ENCODE peak calls at places on chromosomes 13 and 19, in six cellular contexts. W is WTC11, D is Calu3, F is cardiac muscle cell, L is omental fat pad, J is GM23338. T is an unnamed sample.

GRCh38 chr19:35125746-35126623 is 8.9 kb downstream of the LGI4 start:
- DNase-seq in W (no peak), D (no peak), F (no peak), L (no peak), J (no peak), T (no peak)

GRCh38 chr13:111909971-111910671 is 156.8 kb upstream of the SOX1 start:
- DNase-seq in W (no peak), D (no peak), F (no peak), L (no peak), J (no peak), T (peak)

GRCh38 chr19:12703056-12703455 is 6.6 kb upstream of the FBXW9 start:
- DNase-seq in W (peak), D (no peak), F (peak), L (no peak), J (peak), T (no peak)

GRCh38 chr13:110106726-110107125 is 200.2 kb downstream of the COL4A1 start:
- DNase-seq in W (no peak), D (no peak), F (peak), L (no peak), J (no peak), T (peak)

GRCh38 chr13:30892966-30893365 is 13.1 kb upstream of the MEDAG start:
- DNase-seq in W (peak), D (peak), F (peak), L (no peak), J (peak), T (no peak)

GRCh38 chr13:109344552-109345157 is 441.7 kb downstream of the IRS2 start:
- DNase-seq in W (no peak), D (no peak), F (peak), L (no peak), J (no peak), T (no peak)

GRCh38 chr19:13764821-13765394 is 586 bp downstream of the MRI1 start:
- DNase-seq in W (peak), D (no peak), F (no peak), L (no peak), J (peak), T (no peak)

GRCh38 chr19:48390188-48391099 is 907 bp downstream of the KDELR1 start:
- DNase-seq in W (peak), D (peak), F (peak), L (no peak), J (peak), T (no peak)

GRCh38 chr13:111467111-111467890 is 146.9 kb downstream of the TEX29 start:
- DNase-seq in W (no peak), D (no peak), F (no peak), L (no peak), J (no peak), T (peak)

GRCh38 chr13:24271611-24272451 is 37.5 kb upstream of the C1QTNF9 start:
- DNase-seq in W (no peak), D (peak), F (peak), L (no peak), J (no peak), T (no peak)

GRCh38 chr13:48398450-48399095 is 14.3 kb downstream of the LPAR6 start:
- DNase-seq in W (no peak), D (no peak), F (no peak), L (no peak), J (no peak), T (no peak)

GRCh38 chr13:100347941-100348340 is 240.6 kb downstream of the GGACT start:
- DNase-seq in W (no peak), D (no peak), F (peak), L (no peak), J (no peak), T (no peak)

GRCh38 chr13:21501709-21502108 is 42.6 kb upstream of the ZDHHC20 start:
- DNase-seq in W (peak), D (no peak), F (no peak), L (no peak), J (peak), T (no peak)

GRCh38 chr19:44570603-44570983 is 41.1 kb upstream of the CEACAM20 start:
- DNase-seq in W (no peak), D (no peak), F (no peak), L (no peak), J (no peak), T (no peak)

GRCh38 chr13:109351236-109351635 is 435.1 kb downstream of the IRS2 start:
- DNase-seq in W (no peak), D (no peak), F (no peak), L (no peak), J (no peak), T (no peak)

GRCh38 chr13:29763426-29764180 is 86.8 kb downstream of the UBL3 start:
- DNase-seq in W (no peak), D (no peak), F (no peak), L (no peak), J (no peak), T (no peak)

GRCh38 chr19:2461751-2462634 is 5.2 kb upstream of the LMNB2 start:
- DNase-seq in W (peak), D (peak), F (peak), L (no peak), J (peak), T (no peak)

GRCh38 chr13:79810671-79811070 is 329.7 kb downstream of the NDFIP2 start:
- DNase-seq in W (no peak), D (no peak), F (peak), L (no peak), J (peak), T (no peak)

GRCh38 chr13:99176309-99177276 is 24.1 kb upstream of the UBAC2 start:
- DNase-seq in W (peak), D (peak), F (peak), L (peak), J (peak), T (no peak)

GRCh38 chr19:13847033-13847899 is 29.7 kb upstream of the NANOS3 start:
- DNase-seq in W (peak), D (peak), F (peak), L (peak), J (peak), T (no peak)

GRCh38 chr13:49791214-49791752 is 1.2 kb downstream of the KPNA3 start:
- DNase-seq in W (no peak), D (no peak), F (peak), L (no peak), J (peak), T (no peak)

GRCh38 chr13:56837161-56837560 is 303.6 kb upstream of the PRR20A start:
- DNase-seq in W (no peak), D (no peak), F (no peak), L (no peak), J (no peak), T (no peak)

GRCh38 chr13:35789335-35790166 is 313.1 kb upstream of the MAB21L1 start:
- DNase-seq in W (no peak), D (no peak), F (peak), L (no peak), J (peak), T (no peak)

GRCh38 chr13:28631792-28632191 is 27.1 kb upstream of the POMP start:
- DNase-seq in W (no peak), D (no peak), F (no peak), L (no peak), J (no peak), T (no peak)

GRCh38 chr13:51112771-51113170 is 1.7 kb upstream of the C13orf42 start:
- DNase-seq in W (no peak), D (no peak), F (no peak), L (no peak), J (no peak), T (no peak)

GRCh38 chr13:30257433-30258099 is 49.8 kb downstream of the KATNAL1 start:
- DNase-seq in W (peak), D (no peak), F (no peak), L (no peak), J (peak), T (no peak)

GRCh38 chr19:47471733-47472457 is at the start of gene SLC8A2:
- DNase-seq in W (peak), D (peak), F (peak), L (no peak), J (peak), T (no peak)

GRCh38 chr19:2290441-2291184 is 8.6 kb upstream of the PEAK3 start:
- DNase-seq in W (peak), D (no peak), F (no peak), L (no peak), J (peak), T (no peak)

GRCh38 chr13:35855531-35856019 is 275.6 kb downstream of the DCLK1 start:
- DNase-seq in W (peak), D (peak), F (no peak), L (no peak), J (peak), T (no peak)

GRCh38 chr13:52833261-52833660 is 15.2 kb downstream of the PCDH8 start:
- DNase-seq in W (no peak), D (no peak), F (no peak), L (no peak), J (no peak), T (no peak)

GRCh38 chr19:38707512-38708114 is 36.7 kb downstream of the CAPN12 start:
- DNase-seq in W (no peak), D (peak), F (peak), L (no peak), J (no peak), T (no peak)

GRCh38 chr19:18097217-18097992 is at the start of gene MAST3:
- DNase-seq in W (peak), D (peak), F (peak), L (no peak), J (peak), T (no peak)

GRCh38 chr19:18379803-18380747 is 5.9 kb upstream of the GDF15 start:
- DNase-seq in W (peak), D (peak), F (peak), L (peak), J (peak), T (no peak)

GRCh38 chr13:107035778-107036177 is 467.8 kb upstream of the ARGLU1 start:
- DNase-seq in W (no peak), D (no peak), F (peak), L (no peak), J (no peak), T (no peak)

GRCh38 chr19:3450796-3451411 is 29.4 kb downstream of the SMIM24 start:
- DNase-seq in W (no peak), D (peak), F (peak), L (peak), J (no peak), T (peak)

GRCh38 chr13:48320396-48320790 is 16.8 kb downstream of the RB1 start:
- DNase-seq in W (no peak), D (no peak), F (no peak), L (no peak), J (no peak), T (no peak)

GRCh38 chr13:49308104-49308875 is 60.6 kb downstream of the CDADC1 start:
- DNase-seq in W (no peak), D (no peak), F (peak), L (no peak), J (no peak), T (no peak)

GRCh38 chr13:78138756-78139155 is 220.1 kb upstream of the EDNRB start:
- DNase-seq in W (no peak), D (no peak), F (no peak), L (no peak), J (no peak), T (no peak)

GRCh38 chr13:78139765-78140164 is 221.1 kb upstream of the EDNRB start:
- DNase-seq in W (no peak), D (no peak), F (no peak), L (no peak), J (no peak), T (no peak)

GRCh38 chr13:78136966-78137365 is 218.3 kb upstream of the EDNRB start:
- DNase-seq in W (no peak), D (no peak), F (no peak), L (no peak), J (no peak), T (no peak)

GRCh38 chr13:78133511-78133910 is 214.9 kb upstream of the EDNRB start:
- DNase-seq in W (no peak), D (no peak), F (no peak), L (no peak), J (no peak), T (no peak)

DNA sequence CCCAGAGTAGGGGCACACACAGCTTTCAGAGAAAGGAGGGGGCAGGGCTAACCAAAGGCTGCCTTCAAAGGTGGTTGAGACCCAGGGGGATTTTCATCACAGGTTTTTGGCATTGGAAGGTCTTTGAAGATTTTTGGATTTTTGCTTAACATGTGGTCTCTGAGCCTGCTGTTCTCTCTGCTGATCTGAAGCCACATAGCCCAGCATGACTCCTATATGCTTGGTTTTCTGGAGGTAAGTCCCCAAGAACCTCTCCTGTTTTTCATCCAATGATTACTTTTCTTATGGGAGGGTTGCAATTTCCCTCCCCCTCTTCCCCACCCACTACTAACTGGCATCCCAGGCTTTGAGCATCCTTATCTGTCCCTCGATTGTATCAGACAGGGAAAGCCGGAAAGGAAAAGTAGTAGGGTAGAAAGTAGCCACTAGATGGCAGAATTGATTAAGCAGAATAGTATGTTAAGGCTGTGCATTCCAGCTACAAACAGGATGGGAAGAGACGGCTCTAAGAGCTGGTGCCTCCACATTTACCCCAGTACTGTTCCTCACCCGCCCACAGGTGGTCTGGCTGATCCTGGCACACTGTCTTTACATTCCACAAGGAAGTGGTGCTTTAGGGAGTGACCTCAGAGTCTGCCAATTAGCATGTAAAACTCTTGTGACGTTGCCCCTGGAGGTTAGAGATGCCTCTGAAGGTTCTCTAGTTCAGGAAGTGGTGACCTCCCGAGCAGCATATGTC is 218.9 kb upstream of the EDNRB start:
- DNase-seq in W (peak), D (peak), F (peak), L (no peak), J (peak), T (no peak)
- TF ChIP-seq CTCF in W (peak), D (no peak), F (peak), L (no peak), J (peak), T (peak)

DNA sequence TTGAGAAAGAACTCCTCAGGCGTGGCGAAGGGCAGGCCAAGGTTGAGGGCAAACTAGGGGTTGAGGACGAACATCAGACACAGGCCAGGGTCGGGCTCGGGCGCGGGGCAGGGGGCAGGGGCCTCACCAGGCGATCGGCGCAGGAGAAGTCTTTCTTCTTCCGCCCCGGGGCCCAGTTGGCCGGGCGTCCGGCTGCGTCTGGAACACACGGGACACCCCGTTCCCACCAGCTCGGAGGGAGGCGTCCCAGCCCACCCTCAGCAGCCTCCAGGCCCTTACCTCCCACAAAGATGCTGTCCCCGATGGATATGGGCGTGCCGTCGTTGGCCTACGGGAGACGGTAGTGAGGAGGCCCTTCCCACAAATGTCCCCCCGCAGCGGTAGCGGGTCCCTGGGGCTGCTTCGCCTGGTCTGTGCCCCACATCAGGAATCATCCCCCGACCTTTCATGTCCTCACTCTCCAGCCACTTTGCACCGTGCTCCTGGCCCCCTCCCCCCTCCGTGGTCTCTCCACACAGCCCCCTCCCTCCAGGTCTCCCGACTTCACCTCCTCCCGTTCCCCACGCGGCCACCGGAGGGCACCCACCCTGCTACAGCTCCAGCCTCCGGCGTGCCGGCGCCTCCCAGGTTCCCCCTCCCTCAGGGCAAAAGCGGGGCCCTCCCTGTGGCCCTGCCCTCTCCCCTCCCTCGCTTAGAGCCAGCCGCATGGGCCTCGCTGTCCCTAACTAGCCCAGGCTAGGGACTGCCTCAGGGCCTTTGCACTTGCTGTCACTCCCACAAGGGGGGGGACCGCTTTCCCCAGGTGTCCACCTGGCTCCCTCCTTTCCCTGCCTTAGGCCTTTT is 4.7 kb downstream of the PNKP start:
- DNase-seq in W (peak), D (peak), F (no peak), L (no peak), J (peak), T (no peak)
- TF ChIP-seq CTCF in W (no peak), D (no peak), F (peak), L (no peak), J (peak), T (no peak)

GRCh38 chr13:86567119-86567518 is 767.9 kb upstream of the SLITRK6 start:
- DNase-seq in W (peak), D (no peak), F (no peak), L (no peak), J (peak), T (no peak)
- TF ChIP-seq CTCF in W (no peak), D (no peak), F (peak), L (no peak), J (peak), T (no peak)

GRCh38 chr13:37642201-37642600 is 43.6 kb upstream of the POSTN start:
- DNase-seq in W (no peak), D (no peak), F (no peak), L (no peak), J (no peak), T (no peak)

GRCh38 chr13:37636701-37637100 is 38.1 kb upstream of the POSTN start:
- DNase-seq in W (no peak), D (no peak), F (no peak), L (no peak), J (no peak), T (no peak)

GRCh38 chr13:37645181-37645580 is 46.6 kb upstream of the POSTN start:
- DNase-seq in W (no peak), D (no peak), F (no peak), L (no peak), J (peak), T (no peak)

DNA sequence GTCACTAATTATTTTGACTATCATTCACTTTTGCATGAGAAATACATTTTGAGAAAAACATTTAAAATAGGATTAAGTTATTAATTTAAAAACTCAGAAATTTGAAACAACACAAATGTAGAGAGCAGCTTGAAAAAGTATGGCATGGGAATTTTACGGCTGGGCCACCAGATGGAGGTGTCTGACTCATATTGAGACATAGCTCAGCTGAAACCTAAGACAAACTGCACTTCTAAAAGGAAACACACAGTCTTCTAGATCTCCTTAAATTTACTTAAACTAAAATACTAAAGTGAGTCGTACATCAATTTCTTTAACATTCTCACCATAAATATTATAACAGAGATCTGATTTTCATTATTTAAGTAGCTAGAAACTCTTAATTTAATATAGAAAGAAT is 41.9 kb upstream of the POSTN start:
- DNase-seq in W (peak), D (peak), F (peak), L (no peak), J (peak), T (no peak)
- TF ChIP-seq CTCF in W (no peak), D (no peak), F (peak), L (no peak), J (peak), T (no peak)